ENCODE peak calls at places on chromosomes 12 and 14, in seven cellular contexts. O, I, F, V, A, Q and T are unnamed samples.

GRCh38 chr14:101519090-101519489 is 42.2 kb upstream of the DIO3 start:
- DNase-seq in O (no peak), I (no peak), F (no peak), V (no peak), A (no peak), Q (no peak), T (no peak)

GRCh38 chr14:68257969-68258368 is 438.4 kb downstream of the RAD51B start:
- DNase-seq in O (no peak), I (no peak), F (no peak), V (no peak), A (no peak), Q (no peak), T (no peak)

GRCh38 chr12:76109879-76110278 is 25.4 kb upstream of the NAP1L1 start:
- DNase-seq in O (no peak), I (no peak), F (no peak), V (no peak), A (peak), Q (no peak), T (peak)

GRCh38 chr14:90419200-90419599 is 22.4 kb downstream of the CALM1 start:
- DNase-seq in O (peak), I (no peak), F (peak), V (peak), A (peak), Q (no peak), T (peak)

GRCh38 chr12:65275627-65276026 is 2.9 kb upstream of the MSRB3 start:
- DNase-seq in O (peak), I (no peak), F (no peak), V (no peak), A (peak), Q (no peak), T (no peak)

GRCh38 chr12:111812881-111813741 is 28.9 kb upstream of the MAPKAPK5 start:
- DNase-seq in O (peak), I (peak), F (peak), V (peak), A (peak), Q (peak), T (peak)

GRCh38 chr12:49969027-49969426 is 3.7 kb upstream of the AQP6 start:
- DNase-seq in O (no peak), I (no peak), F (no peak), V (no peak), A (no peak), Q (no peak), T (no peak)

GRCh38 chr14:68964300-68965093 is 14.6 kb downstream of the ACTN1 start:
- DNase-seq in O (no peak), I (no peak), F (no peak), V (no peak), A (no peak), Q (no peak), T (no peak)

GRCh38 chr12:118103601-118104382 is at the start of gene VSIG10:
- DNase-seq in O (peak), I (peak), F (no peak), V (no peak), A (peak), Q (peak), T (peak)
- TF ChIP-seq CTCF in O (no peak), I (no peak), F (no peak), V (no peak), A (no peak), Q (no peak), T (no peak)

GRCh38 chr12:2287151-2287550 is 234.4 kb downstream of the CACNA1C start:
- DNase-seq in O (no peak), I (no peak), F (no peak), V (no peak), A (no peak), Q (no peak), T (no peak)

GRCh38 chr12:2287589-2287988 is 234.8 kb downstream of the CACNA1C start:
- DNase-seq in O (no peak), I (no peak), F (no peak), V (no peak), A (no peak), Q (no peak), T (no peak)

GRCh38 chr12:2288471-2288870 is 235.7 kb downstream of the CACNA1C start:
- DNase-seq in O (no peak), I (no peak), F (no peak), V (no peak), A (no peak), Q (no peak), T (no peak)

GRCh38 chr12:2288875-2289274 is 236.1 kb downstream of the CACNA1C start:
- DNase-seq in O (no peak), I (no peak), F (no peak), V (no peak), A (no peak), Q (no peak), T (no peak)

DNA sequence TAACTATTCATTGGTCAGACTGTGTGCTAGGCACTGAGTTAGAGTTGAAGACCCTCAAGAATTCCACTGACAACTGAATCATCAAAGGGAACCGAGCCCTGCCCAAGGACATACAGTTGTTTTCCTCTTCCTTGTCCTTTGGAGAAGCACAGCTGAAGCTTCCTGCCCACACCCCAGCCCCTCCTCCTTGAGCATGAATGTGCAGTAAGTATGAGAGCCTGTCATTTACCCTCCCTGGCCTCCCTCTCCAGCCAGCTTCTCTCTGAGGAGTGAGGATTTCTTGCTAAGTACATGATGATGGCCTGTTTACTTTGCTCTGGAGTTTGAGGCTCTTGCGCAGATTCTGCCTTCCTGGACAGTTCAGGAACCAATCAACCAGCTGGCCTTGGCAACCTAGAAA is 235.2 kb downstream of the CACNA1C start:
- DNase-seq in O (peak), I (no peak), F (no peak), V (no peak), A (no peak), Q (no peak), T (no peak)
- TF ChIP-seq CTCF in O (no peak), I (no peak), F (no peak), V (no peak), A (no peak), Q (no peak), T (no peak)

DNA sequence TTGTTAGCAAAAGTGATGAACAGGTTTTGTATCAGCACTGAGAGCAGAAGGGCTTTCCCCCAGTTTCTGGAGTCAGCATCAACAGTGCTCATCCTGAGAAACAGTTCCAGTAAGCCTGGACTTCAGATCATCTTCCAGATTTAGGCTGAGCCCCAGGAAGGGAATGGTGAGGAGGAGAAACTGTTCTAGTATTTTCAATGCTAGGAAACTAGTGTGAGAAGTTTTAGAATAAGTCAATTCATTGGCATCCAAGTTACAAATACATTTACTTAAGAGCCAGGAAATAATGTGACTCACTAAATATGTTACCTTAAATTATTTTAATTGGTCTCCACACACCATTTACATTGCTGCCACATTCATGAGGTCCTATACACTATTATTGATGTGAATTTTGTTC is 123.3 kb downstream of the SRGAP1 start:
- DNase-seq in O (peak), I (no peak), F (no peak), V (no peak), A (no peak), Q (no peak), T (no peak)
- TF ChIP-seq CTCF in O (no peak), I (no peak), F (no peak), V (no peak), A (no peak), Q (no peak), T (no peak)

DNA sequence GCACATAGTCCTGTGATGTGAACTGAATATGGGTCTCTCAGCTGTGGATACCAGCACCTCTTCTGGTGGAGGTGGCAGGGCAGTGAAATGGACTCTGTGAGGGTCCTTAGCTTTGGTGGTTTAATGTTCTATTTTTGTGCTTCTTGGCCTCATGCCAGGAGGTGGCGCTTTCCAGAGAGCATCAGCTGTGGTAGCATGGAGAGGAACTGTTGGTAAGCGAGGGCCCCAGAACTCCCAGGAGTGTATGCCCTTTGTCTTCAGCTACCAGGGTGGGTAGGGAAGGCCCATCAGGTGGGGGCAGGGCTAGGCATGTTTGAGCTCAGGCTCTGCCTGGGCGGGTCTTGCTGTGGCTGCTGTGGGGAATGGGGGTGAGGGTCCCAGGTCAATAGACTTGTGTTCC is 241.7 kb downstream of the AEBP2 start:
- DNase-seq in O (no peak), I (peak), F (no peak), V (no peak), A (no peak), Q (no peak), T (no peak)
- TF ChIP-seq CTCF in O (no peak), I (no peak), F (no peak), V (no peak), A (no peak), Q (no peak), T (no peak)